ENCODE peak calls at places on chromosomes 1 and 21, in six cellular contexts. B is naive thymus-derived CD4-positive, alpha-beta T cell; E is A549; J is CD4-positive, alpha-beta memory T cell; M is PC-3; I is heart right ventricle. Y is an unnamed sample. For H3K9me3 and H3K4me1, the result is how much of the 10 kb centered on the place peaks cover.

GRCh38 chr1:92482665-92483441 is 3.9 kb downstream of the GFI1 start:
- DNase-seq in B (no peak), J (peak), I (no peak), M (no peak), E (no peak), Y (no peak)

GRCh38 chr1:96973605-96974004 is 252.0 kb downstream of the PTBP2 start:
- DNase-seq in J (no peak), E (no peak), M (peak), I (peak), B (no peak), Y (no peak)

GRCh38 chr21:30800605-30801004 is 12.5 kb downstream of the KRTAP8-1 start:
- DNase-seq in E (no peak), B (no peak), J (no peak), M (no peak), I (no peak), Y (no peak)

GRCh38 chr1:41981796-41982195 is 63.1 kb upstream of the HIVEP3 start:
- DNase-seq in M (peak), B (no peak), J (no peak), I (no peak), E (no peak), Y (no peak)

GRCh38 chr1:87615917-87616316 is 287.2 kb downstream of the LMO4 start:
- DNase-seq in J (no peak), E (no peak), M (no peak), I (no peak), B (no peak), Y (no peak)

GRCh38 chr21:36511484-36512227 is 31.7 kb upstream of the CLDN14 start:
- DNase-seq in M (no peak), B (no peak), I (no peak), E (no peak), J (no peak), Y (no peak)

GRCh38 chr1:84476225-84476624 is 2.8 kb upstream of the RPF1 start:
- DNase-seq in E (no peak), J (no peak), M (no peak), B (no peak), I (no peak), Y (no peak)

GRCh38 chr1:163093169-163093568 is 24.0 kb downstream of the RGS4 start:
- DNase-seq in I (no peak), M (no peak), J (no peak), E (no peak), B (no peak), Y (no peak)

GRCh38 chr1:84889437-84889836 is 3.6 kb downstream of the LPAR3 start:
- DNase-seq in B (no peak), J (no peak), M (no peak), E (no peak), I (no peak), Y (no peak)

GRCh38 chr1:85578321-85579295 is 2.0 kb upstream of the CCN1 start:
- DNase-seq in I (no peak), J (no peak), B (no peak), E (peak), M (peak), Y (peak)

GRCh38 chr1:172638885-172639831 is 19.7 kb upstream of the FASLG start:
- DNase-seq in B (peak), I (no peak), M (peak), J (peak), E (peak), Y (peak)

GRCh38 chr1:223859037-223859436 is 13.3 kb upstream of the TP53BP2 start:
- DNase-seq in I (no peak), J (no peak), M (no peak), B (no peak), E (no peak), Y (no peak)

GRCh38 chr1:94783342-94784264 is 36.6 kb upstream of the SLC44A3 start:
- DNase-seq in E (no peak), M (peak), B (no peak), I (peak), J (no peak), Y (peak)

GRCh38 chr1:79373481-79374132 is 367.1 kb upstream of the ADGRL4 start:
- DNase-seq in E (no peak), M (no peak), B (no peak), I (no peak), J (no peak), Y (no peak)
- H3K9me3 ChIP-seq in E (under half), M (under half), B (under half), I (under half), J (under half), Y (under half)

GRCh38 chr1:201369209-201369608 is 8.3 kb downstream of the TNNT2 start:
- DNase-seq in J (no peak), B (no peak), E (no peak), I (peak), M (no peak), Y (no peak)
- H3K27ac ChIP-seq in J (no peak), B (no peak), E (no peak), I (peak), M (no peak), Y (no peak)

GRCh38 chr1:89550995-89551394 is 26.4 kb downstream of the LRRC8B start:
- DNase-seq in E (no peak), I (no peak), M (no peak), J (no peak), B (no peak), Y (no peak)
- H3K4me1 ChIP-seq in E (under half), I (half or more), M (under half), J (under half), B (under half), Y (under half)

DNA sequence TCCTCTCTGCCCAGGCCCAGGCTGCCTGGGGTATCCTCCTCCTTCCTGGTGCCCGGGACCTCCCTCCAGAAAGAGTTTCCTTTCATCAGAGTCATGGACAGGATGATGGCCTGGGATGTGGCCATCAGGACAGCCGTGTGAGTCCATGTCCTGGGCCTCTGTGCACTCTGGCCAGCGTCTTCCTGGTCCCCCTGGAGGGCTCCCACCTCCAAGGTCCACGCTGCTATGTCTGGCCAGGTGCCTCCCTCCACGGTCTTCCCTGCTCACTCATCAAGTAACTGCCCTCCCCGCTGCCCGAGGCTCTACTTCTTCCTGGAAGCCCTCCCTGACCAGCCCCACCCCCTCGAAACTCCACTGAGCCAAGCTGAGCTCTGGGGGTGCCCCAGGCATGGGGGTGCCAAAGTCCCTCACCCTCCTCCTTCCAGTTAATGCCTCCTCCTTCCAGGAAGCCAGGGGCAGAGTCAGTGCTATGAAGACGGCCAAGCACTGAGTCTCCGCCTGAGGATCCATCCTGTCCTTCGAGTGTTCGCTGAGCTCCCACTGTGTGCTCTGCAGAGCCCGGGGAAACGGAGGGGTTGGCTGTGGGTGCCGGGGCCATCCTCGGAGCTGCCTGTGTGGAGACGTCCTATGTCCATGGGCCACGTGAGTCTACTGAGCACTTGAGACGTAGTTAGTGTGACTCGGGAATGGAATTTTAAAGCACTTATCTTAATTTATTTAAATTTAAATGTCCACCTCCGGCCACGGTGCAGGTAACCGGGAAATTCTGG is 28.5 kb upstream of the TTC34 start:
- DNase-seq in I (no peak), B (no peak), E (no peak), M (no peak), J (no peak), Y (no peak)
- H3K9me3 ChIP-seq in I (under half), B (under half), E (under half), M (under half), J (under half), Y (under half)

GRCh38 chr21:37870229-37870628 is 46.0 kb downstream of the KCNJ6 start:
- DNase-seq in B (no peak), I (no peak), E (no peak), J (no peak), M (no peak), Y (no peak)
- H3K27ac ChIP-seq in B (no peak), I (no peak), E (peak), J (no peak), M (no peak), Y (no peak)

GRCh38 chr1:3787745-3788605 is 8.3 kb downstream of the LRRC47 start:
- DNase-seq in I (no peak), M (no peak), E (no peak), J (no peak), B (no peak), Y (no peak)

GRCh38 chr1:3787347-3787710 is 9.0 kb downstream of the LRRC47 start:
- DNase-seq in B (no peak), M (no peak), E (no peak), J (peak), I (no peak), Y (no peak)

GRCh38 chr1:3785045-3785444 is 11.3 kb downstream of the LRRC47 start:
- DNase-seq in M (no peak), E (no peak), J (no peak), I (no peak), B (no peak), Y (no peak)

GRCh38 chr1:3785458-3786157 is 10.7 kb downstream of the LRRC47 start:
- DNase-seq in J (no peak), E (no peak), M (peak), I (no peak), B (no peak), Y (no peak)

GRCh38 chr1:3786468-3787346 is 9.6 kb downstream of the LRRC47 start:
- DNase-seq in B (no peak), I (no peak), J (no peak), E (no peak), M (no peak), Y (no peak)
- H3K4me1 ChIP-seq in B (under half), I (under half), J (under half), E (under half), M (under half), Y (under half)